ENCODE peak calls at places on chromosome 12, in six cellular contexts. P is NCI-H345, T is CMK, A is kidney tubule cell, H is HFFc6, K is mucosa of gallbladder. E is an unnamed sample.

GRCh38 chr12:102543931-102544485 is 63.6 kb upstream of the IGF1 start:
- DNase-seq in P (no peak), T (no peak), A (no peak), H (peak; percentile 22), K (no peak), E (no peak)

GRCh38 chr12:18352312-18352711 is 91.0 kb downstream of the PIK3C2G start:
- DNase-seq in P (no peak), T (no peak), A (no peak), H (no peak), K (no peak), E (no peak)

GRCh38 chr12:55728932-55729591 is at the start of gene CD63:
- DNase-seq in P (peak; percentile 78), T (peak; percentile 67), A (peak; percentile 93), H (peak; percentile 74), K (peak; percentile 90), E (peak; percentile 73)

GRCh38 chr12:51827925-51828818 is 20.3 kb downstream of the FIGNL2 start:
- DNase-seq in P (peak; percentile 36), T (no peak), A (peak; percentile 80), H (peak; percentile 20), K (peak; percentile 45), E (peak; percentile 37)

GRCh38 chr12:15001733-15002471 is 29.1 kb downstream of the PDE6H start:
- DNase-seq in P (peak; percentile 2), T (no peak), A (peak; percentile 11), H (no peak), K (peak; percentile 32), E (no peak)

GRCh38 chr12:25497021-25497420 is 56.1 kb downstream of the LMNTD1 start:
- DNase-seq in P (no peak), T (no peak), A (peak; percentile 37), H (no peak), K (no peak), E (peak; percentile 3)

GRCh38 chr12:97300921-97301320 is 161.7 kb upstream of the RMST start:
- DNase-seq in P (no peak), T (no peak), A (peak; percentile 58), H (no peak), K (no peak), E (no peak)

GRCh38 chr12:118418385-118419057 is 42.2 kb downstream of the SUDS3 start:
- DNase-seq in P (no peak), T (no peak), A (peak; percentile 69), H (no peak), K (no peak), E (no peak)

GRCh38 chr12:83017001-83017400 is 330.3 kb downstream of the TMTC2 start:
- DNase-seq in P (no peak), T (no peak), A (no peak), H (no peak), K (no peak), E (no peak)

E was measured in kidney glomerular epithelial cell.